ENCODE peak calls at places on chromosomes 1 and 21, in six cellular contexts. B is left colon; O is islet precursor cell; W is mucosa of descending colon; G is stimulated activated CD4-positive, alpha-beta T cell treated with anti-CD3 and anti-CD28 coated beads, Interleukin-1b, Interleukin-23, amount 100 ng/mL, for 1 hour; F is C1 segment of cervical spinal cord. I is an unnamed sample.

GRCh38 chr1:199067483-199067882 is 428.6 kb downstream of the PTPRC start:
- DNase-seq in G (no peak), F (no peak), B (no peak), W (no peak), O (no peak), I (no peak)

GRCh38 chr21:39088831-39089380 is 94.3 kb downstream of the PSMG1 start:
- DNase-seq in W (no peak), G (no peak), B (no peak), F (no peak), O (no peak), I (no peak)

GRCh38 chr1:66000033-66000637 is 207.4 kb downstream of the PDE4B start:
- DNase-seq in O (no peak), B (no peak), G (no peak), F (no peak), W (no peak), I (no peak)

GRCh38 chr1:223737342-223737741 is 25.0 kb downstream of the CAPN2 start:
- DNase-seq in O (no peak), W (no peak), B (no peak), F (no peak), G (no peak), I (no peak)

GRCh38 chr1:53725238-53725689 is 13.7 kb downstream of the GLIS1 start:
- DNase-seq in G (no peak), W (no peak), O (peak; percentile 91), B (no peak), F (no peak), I (no peak)

GRCh38 chr1:97145321-97145956 is 423.9 kb downstream of the PTBP2 start:
- DNase-seq in F (peak; percentile 19), B (no peak), O (no peak), G (no peak), W (no peak), I (no peak)

GRCh38 chr1:41420877-41421276 is 59.6 kb downstream of the FOXO6 start:
- DNase-seq in W (no peak), B (no peak), F (no peak), G (no peak), O (no peak), I (no peak)

GRCh38 chr1:201318504-201319340 is 35.4 kb downstream of the PKP1 start:
- DNase-seq in B (no peak), G (no peak), O (no peak), W (no peak), F (no peak), I (no peak)

GRCh38 chr1:10378071-10378841 is 20.6 kb upstream of the PGD start:
- DNase-seq in W (peak; percentile 66), O (peak; percentile 68), B (peak; percentile 12), G (no peak), F (no peak), I (no peak)

GRCh38 chr1:167165948-167166702 is 54.6 kb upstream of the POU2F1 start:
- DNase-seq in O (peak; percentile 98), B (peak; percentile 49), G (no peak), F (no peak), W (peak; percentile 58), I (no peak)

GRCh38 chr1:235913311-235913710 is 46.6 kb upstream of the LYST start:
- DNase-seq in G (no peak), O (no peak), B (no peak), F (no peak), W (no peak), I (no peak)

GRCh38 chr1:42732126-42732680 is 7.8 kb downstream of the CLDN19 start:
- DNase-seq in O (no peak), W (peak; percentile 21), G (no peak), B (no peak), F (no peak), I (no peak)

GRCh38 chr1:208587110-208587509 is 342.9 kb upstream of the PLXNA2 start:
- DNase-seq in G (no peak), W (no peak), O (no peak), B (no peak), F (no peak), I (no peak)

GRCh38 chr1:39017266-39017665 is 8.9 kb upstream of the NDUFS5 start:
- DNase-seq in W (no peak), F (no peak), G (no peak), B (no peak), O (no peak), I (no peak)

GRCh38 chr1:91871994-91872393 is 14.0 kb downstream of the TGFBR3 start:
- DNase-seq in F (no peak), O (no peak), G (no peak), W (no peak), B (no peak), I (no peak)

GRCh38 chr1:205324781-205325180 is 3.2 kb upstream of the NUAK2 start:
- DNase-seq in F (no peak), W (no peak), O (peak; percentile 92), G (no peak), B (no peak), I (peak; percentile 35)

GRCh38 chr1:177135250-177135649 is 29.3 kb downstream of the ASTN1 start:
- DNase-seq in O (no peak), W (no peak), B (no peak), F (no peak), G (no peak), I (no peak)

GRCh38 chr1:113940365-113941244 is 11.5 kb downstream of the HIPK1 start:
- DNase-seq in G (no peak), F (no peak), O (no peak), W (no peak), B (no peak), I (no peak)

GRCh38 chr21:44515359-44516165 is 24.4 kb downstream of the KRTAP10-1 start:
- DNase-seq in W (no peak), G (no peak), O (no peak), B (no peak), F (no peak), I (no peak)

GRCh38 chr1:204419064-204419403 is 7.4 kb upstream of the PPP1R15B start:
- DNase-seq in O (peak; percentile 38), G (no peak), F (no peak), W (no peak), B (no peak), I (peak; percentile 36)

I was measured in body of pancreas.